ENCODE peak calls at places on chromosomes 3 and 15, in seven cellular contexts. T is upper lobe of left lung, S is sigmoid colon, C is K562, X is breast epithelium, F is prostate gland, D is transverse colon. J is an unnamed sample.

GRCh38 chr3:197471221-197472010 is 84.4 kb downstream of the BDH1 start:
- DNase-seq in T (no peak), S (no peak), C (no peak), X (no peak), F (no peak), D (no peak), J (no peak)

GRCh38 chr15:91984006-91984405 is 130.5 kb downstream of the SLCO3A1 start:
- DNase-seq in T (no peak), S (no peak), C (no peak), X (no peak), F (no peak), D (no peak), J (no peak)

GRCh38 chr15:56821721-56822425 is 88.6 kb upstream of the ZNF280D start:
- DNase-seq in T (peak; percentile 48), S (peak; percentile 74), C (peak; percentile 71), X (peak; percentile 31), F (peak; percentile 45), D (peak; percentile 70), J (no peak)

GRCh38 chr3:22585504-22585903 is 617.6 kb upstream of the UBE2E2 start:
- DNase-seq in T (no peak), S (no peak), C (no peak), X (no peak), F (no peak), D (no peak), J (no peak)

GRCh38 chr3:146577662-146578061 is 27.5 kb downstream of the PLSCR5 start:
- DNase-seq in T (no peak), S (no peak), C (peak; percentile 62), X (no peak), F (peak; percentile 19), D (peak; percentile 25), J (no peak)

GRCh38 chr3:97291901-97292300 is 472.7 kb upstream of the ARL6 start:
- DNase-seq in T (no peak), S (no peak), C (no peak), X (no peak), F (no peak), D (no peak), J (no peak)

GRCh38 chr3:179266701-179267211 is 15.8 kb upstream of the KCNMB3 start:
- DNase-seq in T (no peak), S (no peak), C (no peak), X (no peak), F (no peak), D (no peak), J (no peak)

GRCh38 chr3:149621218-149622005 is 36.4 kb downstream of the WWTR1 start:
- DNase-seq in T (no peak), S (no peak), C (no peak), X (no peak), F (no peak), D (no peak), J (no peak)

GRCh38 chr15:29465196-29465595 is 195.6 kb upstream of the NSMCE3 start:
- DNase-seq in T (no peak), S (no peak), C (no peak), X (no peak), F (no peak), D (no peak), J (no peak)

GRCh38 chr3:187955076-187955952 is 198.6 kb upstream of the LPP start:
- DNase-seq in T (no peak), S (peak; percentile 68), C (no peak), X (peak; percentile 21), F (no peak), D (no peak), J (no peak)

GRCh38 chr3:67517781-67518180 is 136.6 kb downstream of the SUCLG2 start:
- DNase-seq in T (no peak), S (no peak), C (no peak), X (no peak), F (no peak), D (no peak), J (no peak)

GRCh38 chr3:101848326-101848725 is 988 bp upstream of the NFKBIZ start:
- DNase-seq in T (no peak), S (no peak), C (no peak), X (no peak), F (no peak), D (no peak), J (no peak)

GRCh38 chr3:120569224-120569915 is 26.8 kb upstream of the NDUFB4 start:
- DNase-seq in T (no peak), S (no peak), C (no peak), X (no peak), F (no peak), D (no peak), J (no peak)

GRCh38 chr3:129663045-129663446 is 56.6 kb upstream of the PLXND1 start:
- DNase-seq in T (no peak), S (no peak), C (no peak), X (peak; percentile 86), F (peak; percentile 44), D (no peak), J (no peak)

GRCh38 chr15:69060744-69061143 is 46.2 kb downstream of the NOX5 start:
- DNase-seq in T (no peak), S (peak; percentile 9), C (no peak), X (no peak), F (no peak), D (no peak), J (no peak)

GRCh38 chr3:116905805-116906204 is 196.2 kb downstream of the TUSC7 start:
- DNase-seq in T (no peak), S (no peak), C (no peak), X (no peak), F (no peak), D (no peak), J (no peak)

GRCh38 chr3:58688563-58688962 is 22.0 kb upstream of the FAM3D start:
- DNase-seq in T (no peak), S (no peak), C (no peak), X (no peak), F (no peak), D (peak; percentile 51), J (no peak)

GRCh38 chr3:125129512-125129962 is 73.7 kb upstream of the HEG1 start:
- DNase-seq in T (peak; percentile 56), S (peak; percentile 91), C (peak; percentile 29), X (no peak), F (peak; percentile 21), D (peak; percentile 47), J (no peak)

GRCh38 chr15:100345438-100345837 is 3.7 kb upstream of the ADAMTS17 start:
- DNase-seq in T (no peak), S (no peak), C (no peak), X (no peak), F (no peak), D (no peak), J (no peak)

GRCh38 chr15:88618686-88619085 is 2.5 kb upstream of the AEN start:
- DNase-seq in T (no peak), S (no peak), C (no peak), X (no peak), F (no peak), D (no peak), J (peak; percentile 25)

DNA sequence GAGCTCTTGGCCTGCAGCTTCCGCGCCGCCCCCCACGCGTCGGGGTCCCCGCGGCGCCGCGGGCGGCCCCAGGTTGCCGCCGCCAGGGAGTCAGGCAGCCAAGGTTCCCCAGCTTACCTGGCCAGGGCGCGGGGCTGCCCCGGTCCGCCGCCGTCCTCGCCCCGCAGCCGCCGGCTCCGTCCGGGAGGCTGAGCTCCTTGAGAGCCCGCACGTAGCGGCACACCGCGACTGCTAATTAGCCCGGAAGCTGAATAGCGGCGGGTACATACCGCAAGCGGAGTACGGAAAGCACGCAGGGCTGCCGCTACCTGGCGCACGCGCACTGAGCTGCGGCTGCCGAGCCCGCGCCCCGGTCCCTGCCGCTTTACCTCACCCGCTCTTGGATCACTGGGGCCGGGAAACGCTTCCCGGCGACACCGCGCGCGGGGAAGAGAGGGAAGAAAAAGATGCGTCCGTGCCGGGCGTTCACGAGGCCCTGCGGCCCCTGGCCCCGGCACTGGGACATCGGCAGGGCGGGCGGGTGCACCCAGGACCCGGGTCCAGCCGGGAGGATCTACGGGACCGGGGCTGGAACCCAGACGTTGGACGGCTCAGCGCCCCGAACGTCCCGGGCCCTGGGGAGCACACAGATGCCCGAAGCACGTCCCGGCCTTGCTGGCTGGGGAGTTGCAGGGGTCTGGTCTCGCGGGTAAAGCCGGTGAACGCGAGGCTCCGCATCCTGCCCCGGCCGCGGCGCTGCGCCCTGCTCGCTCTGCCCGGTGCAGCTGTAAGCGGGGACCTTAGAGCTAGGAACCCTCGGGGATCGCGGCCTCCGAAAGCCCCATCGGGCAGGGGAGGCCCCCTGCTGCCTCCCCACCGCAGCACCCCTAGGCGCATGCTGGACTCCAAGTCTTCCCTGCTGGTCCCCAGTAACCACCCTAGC is at the start of gene GOLGA8B:
- DNase-seq in T (peak; percentile 81), S (peak; percentile 81), C (peak; percentile 83), X (no peak), F (peak; percentile 68), D (peak; percentile 79), J (no peak)
- TF ChIP-seq POLR2A in T (no peak), S (no peak), C (peak; percentile 68), X (no peak), F (no peak), D (peak; percentile 12), J (no peak)

DNA sequence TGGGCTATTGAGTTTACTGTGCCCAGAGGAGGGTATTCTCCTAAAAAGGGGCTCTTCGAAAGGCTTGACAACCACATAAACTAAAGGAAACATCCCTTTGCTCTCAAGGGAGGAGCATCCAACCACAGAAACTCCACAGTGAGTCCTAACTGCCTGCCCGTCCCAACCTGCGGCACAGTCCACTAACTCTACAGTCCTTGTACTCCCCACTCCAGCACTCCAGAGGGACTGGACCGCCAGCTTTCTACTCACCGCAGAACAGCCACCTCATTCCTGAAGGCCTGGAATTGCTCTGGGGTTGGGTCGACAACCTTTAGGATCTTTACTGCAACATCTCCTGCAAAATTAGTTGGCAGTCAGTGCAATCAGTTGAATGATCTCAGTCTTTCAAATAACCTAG is 34.6 kb downstream of the MKRN2 start:
- DNase-seq in T (no peak), S (no peak), C (no peak), X (no peak), F (no peak), D (no peak), J (no peak)
- H3K27ac ChIP-seq in T (no peak overlapping the region), S (no peak overlapping the region), C (no peak overlapping the region), X (no peak overlapping the region), F (no peak overlapping the region), D (no peak overlapping the region), J (no peak overlapping the region)

GRCh38 chr3:50248387-50248786 is 12.4 kb downstream of the GNAI2 start:
- DNase-seq in T (peak; percentile 74), S (no peak), C (no peak), X (no peak), F (no peak), D (peak; percentile 65), J (no peak)

GRCh38 chr3:50245251-50245745 is 9.3 kb downstream of the GNAI2 start:
- DNase-seq in T (no peak), S (no peak), C (no peak), X (no peak), F (no peak), D (no peak), J (no peak)

GRCh38 chr3:50243552-50243895 is 7.5 kb downstream of the GNAI2 start:
- DNase-seq in T (no peak), S (no peak), C (no peak), X (no peak), F (no peak), D (no peak), J (no peak)

GRCh38 chr3:50246517-50246954 is 10.5 kb downstream of the GNAI2 start:
- DNase-seq in T (peak; percentile 60), S (no peak), C (peak; percentile 85), X (no peak), F (no peak), D (peak; percentile 55), J (no peak)

GRCh38 chr3:50245831-50246516 is 10.0 kb downstream of the GNAI2 start:
- DNase-seq in T (peak; percentile 93), S (peak; percentile 95), C (peak; percentile 89), X (peak; percentile 91), F (peak; percentile 84), D (peak; percentile 95), J (no peak)
- TF ChIP-seq POLR2AphosphoS5 in T (peak; percentile 47), S (no peak), C (no peak), X (no peak), F (peak; percentile 87), D (no peak), J (peak; percentile 83)

GRCh38 chr3:128650096-128651050 is at the start of gene RPN1:
- DNase-seq in T (peak; percentile 99), S (peak; percentile 99), C (peak; percentile 93), X (peak; percentile 96), F (peak; percentile 96), D (peak; percentile 98), J (peak; percentile 97)
- TF ChIP-seq POLR2A in T (peak; percentile 97), S (peak; percentile 69), C (peak; percentile 91), X (peak; percentile 66), F (peak; percentile 84), D (peak; percentile 97), J (peak; percentile 74)

J was measured in vagina.